ENCODE peak calls at places on chromosomes 1 and 21, in four cellular contexts. S is HCT116, U is HFFc6, H is NCI-H1436. Q is an unnamed sample.

GRCh38 chr1:178491721-178492120 is 5.0 kb downstream of the CLEC20A start:
- DNase-seq in H (no peak), S (no peak), U (no peak), Q (no peak)

GRCh38 chr1:180152588-180152987 is 2.1 kb upstream of the QSOX1 start:
- DNase-seq in S (no peak), H (no peak), U (no peak), Q (no peak)

GRCh38 chr1:113812661-113813135 is 422 bp upstream of the RSBN1 start:
- DNase-seq in U (no peak), S (no peak), H (no peak), Q (no peak)

GRCh38 chr1:1421907-1422464 is 910 bp upstream of the ANKRD65 start:
- DNase-seq in H (no peak), U (no peak), S (no peak), Q (no peak)

GRCh38 chr1:3219005-3219724 is 150.2 kb downstream of the PRDM16 start:
- DNase-seq in H (no peak), S (no peak), U (no peak), Q (no peak)

GRCh38 chr1:93615201-93616150 is 66.2 kb downstream of the BCAR3 start:
- DNase-seq in S (no peak), U (peak), H (no peak), Q (no peak)

GRCh38 chr21:35933466-35933865 is 126.9 kb downstream of the SETD4 start:
- DNase-seq in H (no peak), U (peak), S (peak), Q (peak)

GRCh38 chr1:6294868-6295556 is 34.1 kb upstream of the GPR153 start:
- DNase-seq in H (no peak), U (no peak), S (no peak), Q (no peak)

GRCh38 chr1:193322218-193322617 is 135.8 kb upstream of the B3GALT2 start:
- DNase-seq in U (peak), S (peak), H (no peak), Q (no peak)

GRCh38 chr1:67211589-67212563 is 45.6 kb downstream of the IL23R start:
- DNase-seq in S (peak), U (peak), H (no peak), Q (no peak)

GRCh38 chr1:59384443-59384842 is 87.5 kb downstream of the FGGY start:
- DNase-seq in H (no peak), S (no peak), U (no peak), Q (no peak)

GRCh38 chr1:147892216-147892615 is 10.4 kb upstream of the GJA8 start:
- DNase-seq in S (peak), H (no peak), U (no peak), Q (no peak)

GRCh38 chr1:22745675-22746585 is 35.3 kb downstream of the EPHB2 start:
- DNase-seq in H (no peak), S (no peak), U (peak), Q (no peak)

GRCh38 chr1:49340576-49340975 is 563.9 kb upstream of the BEND5 start:
- DNase-seq in U (no peak), H (no peak), S (no peak), Q (no peak)

GRCh38 chr1:201119206-201119814 is 7.1 kb upstream of the CACNA1S start:
- DNase-seq in H (no peak), S (peak), U (peak), Q (no peak)

GRCh38 chr1:91651671-91652071 is 151.0 kb downstream of the CDC7 start:
- DNase-seq in S (no peak), H (no peak), U (no peak), Q (no peak)

GRCh38 chr1:211340622-211341487 is 14.2 kb downstream of the TRAF5 start:
- DNase-seq in S (no peak), U (no peak), H (no peak), Q (no peak)

GRCh38 chr1:93904228-93904627 is 5.0 kb downstream of the GCLM start:
- DNase-seq in U (no peak), S (no peak), H (no peak), Q (no peak)

GRCh38 chr21:38959686-38960049 is 153.9 kb downstream of the ETS2 start:
- DNase-seq in H (no peak), U (no peak), S (no peak), Q (no peak)

GRCh38 chr1:29333008-29333407 is 96.7 kb downstream of the PTPRU start:
- DNase-seq in S (no peak), H (no peak), U (no peak), Q (no peak)

GRCh38 chr1:20266141-20266540 is 24.5 kb upstream of the VWA5B1 start:
- DNase-seq in H (no peak), U (no peak), S (no peak), Q (no peak)

GRCh38 chr1:200366577-200367253 is 43.1 kb downstream of the ZNF281 start:
- DNase-seq in H (no peak), S (no peak), U (no peak), Q (no peak)

GRCh38 chr1:113990966-113991365 is 11.7 kb downstream of the OLFML3 start:
- DNase-seq in S (no peak), H (no peak), U (no peak), Q (no peak)

GRCh38 chr1:76901158-76901767 is 34.0 kb downstream of the ST6GALNAC5 start:
- DNase-seq in H (peak), U (peak), S (peak), Q (peak)

GRCh38 chr1:93442276-93442675 is 5.6 kb upstream of the FNBP1L start:
- DNase-seq in S (no peak), U (peak), H (no peak), Q (no peak)

GRCh38 chr1:193310569-193310968 is 124.2 kb upstream of the B3GALT2 start:
- DNase-seq in H (peak), U (no peak), S (no peak), Q (no peak)

GRCh38 chr1:97814804-97815203 is 106.0 kb downstream of the DPYD start:
- DNase-seq in U (no peak), H (no peak), S (no peak), Q (no peak)

GRCh38 chr1:110471131-110471530 is 20.2 kb downstream of the PROK1 start:
- DNase-seq in H (no peak), S (peak), U (no peak), Q (no peak)

GRCh38 chr1:88697503-88697902 is 13.4 kb downstream of the PKN2 start:
- DNase-seq in U (peak), S (no peak), H (no peak), Q (no peak)

GRCh38 chr1:12528021-12528852 is 89.8 kb downstream of the DHRS3 start:
- DNase-seq in U (peak), H (no peak), S (no peak), Q (no peak)

Q was measured in keratinocyte.